ENCODE peak calls at places on chromosomes 12 and 14, in four cellular contexts. X is anterior cingulate cortex, E is CD14-positive monocyte, O is AG08395. T is an unnamed sample.

GRCh38 chr14:100424504-100425453 is 101.6 kb downstream of the SLC25A47 start:
- DNase-seq in E (peak), X (no peak), O (peak), T (no peak)

GRCh38 chr14:102452302-102452701 is 57.3 kb downstream of the ANKRD9 start:
- DNase-seq in E (no peak), O (no peak), X (no peak), T (no peak)

GRCh38 chr12:2004113-2004929 is at the start of gene DCP1B:
- DNase-seq in X (peak), E (peak), O (peak), T (peak)

GRCh38 chr12:80622271-80622670 is 85.2 kb upstream of the MYF6 start:
- DNase-seq in E (no peak), O (no peak), X (no peak), T (no peak)

GRCh38 chr12:113224955-113225354 is 3.7 kb downstream of the TPCN1 start:
- DNase-seq in E (no peak), O (no peak), X (no peak), T (no peak)

GRCh38 chr12:122726056-122726558 is 4.5 kb downstream of the HCAR1 start:
- DNase-seq in O (no peak), X (no peak), E (peak), T (no peak)

GRCh38 chr14:89807905-89808304 is 146.6 kb downstream of the EFCAB11 start:
- DNase-seq in X (no peak), E (no peak), O (no peak), T (no peak)

GRCh38 chr12:11794311-11794710 is 144.8 kb downstream of the ETV6 start:
- DNase-seq in E (no peak), X (no peak), O (no peak), T (no peak)

GRCh38 chr14:59869381-59870255 is 958 bp downstream of the RTN1 start:
- DNase-seq in X (peak), E (no peak), O (no peak), T (peak)

GRCh38 chr12:132105467-132105866 is 38.7 kb downstream of the DDX51 start:
- DNase-seq in E (no peak), X (no peak), O (no peak), T (no peak)

GRCh38 chr12:106233011-106233410 is 14.8 kb downstream of the CKAP4 start:
- DNase-seq in X (no peak), E (no peak), O (no peak), T (no peak)

GRCh38 chr12:109720152-109720855 is 6.7 kb downstream of the FAM222A start:
- DNase-seq in E (no peak), X (peak), O (no peak), T (peak)

GRCh38 chr14:60621386-60621785 is 27.9 kb downstream of the SIX1 start:
- DNase-seq in O (no peak), X (no peak), E (no peak), T (no peak)

GRCh38 chr12:52837341-52837741 is 3.2 kb upstream of the KRT79 start:
- DNase-seq in X (no peak), O (peak), E (no peak), T (no peak)

GRCh38 chr14:71262466-71262865 is 355.2 kb downstream of the PCNX1 start:
- DNase-seq in O (no peak), X (no peak), E (no peak), T (no peak)

GRCh38 chr14:106024983-106025604 is 498.7 kb downstream of the TMEM121 start:
- DNase-seq in E (no peak), X (no peak), O (no peak), T (no peak)

GRCh38 chr14:95547272-95547625 is 12.4 kb downstream of the GLRX5 start:
- DNase-seq in E (no peak), X (no peak), O (no peak), T (no peak)

GRCh38 chr14:49940805-49941421 is 48.0 kb downstream of the ARF6 start:
- DNase-seq in E (no peak), X (no peak), O (peak), T (no peak)

GRCh38 chr12:76186507-76186906 is 102.0 kb upstream of the NAP1L1 start:
- DNase-seq in X (no peak), O (no peak), E (no peak), T (no peak)

GRCh38 chr12:6177593-6178358 is 22.4 kb upstream of the CD9 start:
- DNase-seq in O (no peak), X (no peak), E (peak), T (no peak)

GRCh38 chr12:114166360-114166759 is 200.2 kb upstream of the RBM19 start:
- DNase-seq in X (peak), O (peak), E (no peak), T (no peak)

GRCh38 chr14:42513837-42514236 is 907.2 kb downstream of the LRFN5 start:
- DNase-seq in E (no peak), X (no peak), O (no peak), T (no peak)

GRCh38 chr12:100279612-100280244 is 12.8 kb downstream of the SCYL2 start:
- DNase-seq in X (no peak), O (no peak), E (no peak), T (no peak)

GRCh38 chr14:83860757-83861156 is 1669.2 kb upstream of the FLRT2 start:
- DNase-seq in X (no peak), O (no peak), E (no peak), T (no peak)

GRCh38 chr12:45363903-45364302 is 148.0 kb downstream of the ANO6 start:
- DNase-seq in O (no peak), X (no peak), E (no peak), T (no peak)

GRCh38 chr14:91378945-91379932 is 38.4 kb downstream of the CCDC88C start:
- DNase-seq in O (no peak), E (peak), X (no peak), T (no peak)

GRCh38 chr12:95277139-95277538 is 59.5 kb downstream of the VEZT start:
- DNase-seq in E (no peak), X (no peak), O (peak), T (no peak)

GRCh38 chr14:73713804-73714655 is at the start of gene PNMA1:
- DNase-seq in E (no peak), O (peak), X (peak), T (peak)

GRCh38 chr12:31491819-31492598 is 98.9 kb downstream of the DENND5B start:
- DNase-seq in O (peak), E (no peak), X (no peak), T (no peak)

T was measured in hypothalamus.